ENCODE peak calls at places on chromosomes 2 and 18, in seven cellular contexts. M is sigmoid colon, L is K562, P is mammary epithelial cell, N is neural progenitor cell, C is astrocyte, F is heart right ventricle. E is an unnamed sample.

GRCh38 chr2:79935771-79936657 is 368.5 kb downstream of the LRRTM1 start:
- DNase-seq in M (no peak), N (peak; percentile 79), C (peak; percentile 40), F (no peak), L (peak; percentile 19), P (peak; percentile 23), E (peak; percentile 48)

GRCh38 chr18:13868501-13869271 is 44.7 kb downstream of the MC5R start:
- DNase-seq in F (no peak), P (no peak), N (peak; percentile 43), M (no peak), C (no peak), L (no peak), E (no peak)

GRCh38 chr2:128308889-128309288 is 9.8 kb downstream of the HS6ST1 start:
- DNase-seq in M (no peak), N (no peak), C (no peak), P (no peak), L (no peak), F (no peak), E (no peak)

GRCh38 chr2:127623388-127624320 is 22.3 kb upstream of the GPR17 start:
- DNase-seq in M (peak; percentile 64), N (no peak), L (no peak), F (no peak), C (peak; percentile 59), P (no peak), E (no peak)

GRCh38 chr2:133972786-133973185 is 281.1 kb upstream of the MGAT5 start:
- DNase-seq in P (no peak), N (no peak), F (no peak), M (no peak), C (peak; percentile 40), L (no peak), E (no peak)

GRCh38 chr2:190627881-190628412 is 20.9 kb upstream of the NAB1 start:
- DNase-seq in L (no peak), F (peak; percentile 62), P (no peak), M (no peak), N (peak; percentile 46), C (peak; percentile 12), E (no peak)

GRCh38 chr2:32009479-32010256 is 1.1 kb downstream of the MEMO1 start:
- DNase-seq in M (peak; percentile 73), F (peak; percentile 46), N (peak; percentile 64), P (peak; percentile 21), L (peak; percentile 68), C (no peak), E (no peak)

GRCh38 chr2:128421286-128421685 is 102.6 kb upstream of the HS6ST1 start:
- DNase-seq in N (no peak), M (no peak), C (no peak), F (no peak), L (no peak), P (no peak), E (no peak)

GRCh38 chr18:7682334-7682733 is 115.2 kb downstream of the PTPRM start:
- DNase-seq in P (no peak), F (no peak), C (no peak), N (no peak), M (no peak), L (no peak), E (no peak)

GRCh38 chr2:237932731-237933131 is 34.1 kb upstream of the UBE2F start:
- DNase-seq in P (peak; percentile 18), N (no peak), C (peak; percentile 78), M (no peak), F (no peak), L (no peak), E (no peak)

GRCh38 chr18:57434536-57435494 is at the start of gene ONECUT2:
- DNase-seq in M (peak; percentile 86), F (peak; percentile 90), P (peak; percentile 91), L (peak; percentile 93), N (peak; percentile 99), C (peak; percentile 70), E (no peak)

DNA sequence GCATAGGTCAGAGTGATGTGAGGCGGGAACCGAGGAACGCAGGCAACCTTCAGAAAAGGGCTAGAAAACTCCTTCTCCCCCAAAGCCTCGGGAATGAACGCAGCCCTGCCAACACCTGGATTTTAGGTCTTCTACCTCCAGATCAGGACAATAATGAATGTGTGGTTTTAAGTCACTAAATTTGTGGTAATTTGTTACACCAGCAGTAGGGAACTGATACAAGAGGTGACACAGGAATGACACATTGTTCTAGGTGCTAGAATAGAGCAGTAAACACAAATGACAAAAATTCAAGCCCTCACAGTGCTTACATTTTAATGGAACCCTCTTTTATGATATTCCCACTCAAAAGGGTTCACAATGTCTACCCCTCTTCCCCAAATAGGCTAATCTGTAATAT is 39.2 kb upstream of the EML4 start:
- DNase-seq in N (no peak), M (no peak), F (no peak), C (no peak), P (no peak), L (no peak), E (no peak)
- H3K4me1 ChIP-seq in N (peaks cover 26% of the 10 kb centered on the region), M (no peaks in the 10 kb centered on the region), F (peaks cover 27% of the 10 kb centered on the region), C (peaks cover 26% of the 10 kb centered on the region), P (peaks cover 50% of the 10 kb centered on the region), L (peaks cover 16% of the 10 kb centered on the region), E (peaks cover 2% of the 10 kb centered on the region)

DNA sequence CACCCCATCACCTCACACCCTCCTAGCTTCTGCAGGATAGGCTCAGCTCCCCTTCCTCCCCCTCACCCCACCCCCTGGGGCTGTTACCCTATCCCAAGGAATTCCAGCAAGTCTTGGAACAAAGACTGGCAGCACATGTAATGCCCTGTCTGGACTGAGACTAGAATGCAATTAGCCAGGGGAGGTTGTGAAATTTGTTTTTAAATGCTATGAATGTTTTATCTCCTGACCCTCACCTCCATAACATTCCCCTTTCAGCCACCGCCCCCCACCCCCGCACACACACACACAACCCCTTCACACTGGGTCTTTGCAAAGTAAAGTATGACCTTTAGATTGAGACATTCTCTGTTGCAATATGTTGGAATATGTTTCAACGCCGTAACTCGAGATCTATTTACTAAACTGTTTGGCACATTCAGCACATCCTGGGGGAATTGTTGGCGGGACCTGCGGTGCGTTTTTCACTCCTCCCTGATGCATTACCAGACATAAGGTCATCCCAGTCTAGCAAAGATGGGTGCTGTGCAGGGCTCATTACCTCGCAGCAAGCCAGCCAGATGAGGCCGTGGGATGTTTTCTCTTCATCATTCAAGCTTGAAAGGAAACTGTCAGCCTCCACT is 290.7 kb upstream of the SLC14A2 start:
- DNase-seq in P (no peak), C (peak; percentile 80), L (no peak), N (peak; percentile 65), M (peak; percentile 84), F (peak; percentile 48), E (no peak)
- H3K27me3 ChIP-seq in P (no peaks in the 10 kb centered on the region), C (no peaks in the 10 kb centered on the region), L (no peaks in the 10 kb centered on the region), N (no peaks in the 10 kb centered on the region), M (no peaks in the 10 kb centered on the region), F (no peaks in the 10 kb centered on the region), E (no peaks in the 10 kb centered on the region)

GRCh38 chr2:239109916-239110545 is 262.1 kb downstream of the TWIST2 start:
- DNase-seq in N (no peak), L (no peak), M (no peak), F (no peak), C (no peak), P (no peak), E (no peak)
- H3K4me1 ChIP-seq in N (no peaks in the 10 kb centered on the region), L (peaks cover 6% of the 10 kb centered on the region), M (no peaks in the 10 kb centered on the region), F (peaks cover 24% of the 10 kb centered on the region), C (peaks cover 4% of the 10 kb centered on the region), P (peaks cover 4% of the 10 kb centered on the region), E (no peaks in the 10 kb centered on the region)

GRCh38 chr18:59267511-59268126 is 5.6 kb downstream of the RAX start:
- DNase-seq in P (peak; percentile 26), N (peak; percentile 59), M (no peak), C (no peak), F (no peak), L (no peak), E (no peak)

GRCh38 chr18:59269563-59270214 is 3.6 kb downstream of the RAX start:
- DNase-seq in F (no peak), M (no peak), N (no peak), P (no peak), L (no peak), C (no peak), E (no peak)

GRCh38 chr18:59266876-59267510 is 6.3 kb downstream of the RAX start:
- DNase-seq in N (no peak), F (no peak), C (no peak), P (no peak), L (no peak), M (no peak), E (no peak)

GRCh38 chr18:59268722-59269562 is 4.3 kb downstream of the RAX start:
- DNase-seq in N (peak; percentile 91), P (no peak), C (no peak), M (no peak), L (peak; percentile 37), F (peak; percentile 35), E (no peak)

GRCh38 chr18:59268127-59268721 is 5.0 kb downstream of the RAX start:
- DNase-seq in L (no peak), M (no peak), N (peak; percentile 20), C (no peak), F (no peak), P (no peak), E (no peak)
- H3K27me3 ChIP-seq in L (peaks cover 5% of the 10 kb centered on the region), M (peaks cover 93% of the 10 kb centered on the region), N (peaks cover 99% of the 10 kb centered on the region), C (peaks cover 95% of the 10 kb centered on the region), F (peaks cover 98% of the 10 kb centered on the region), P (peaks cover 89% of the 10 kb centered on the region), E (peaks cover 86% of the 10 kb centered on the region)

DNA sequence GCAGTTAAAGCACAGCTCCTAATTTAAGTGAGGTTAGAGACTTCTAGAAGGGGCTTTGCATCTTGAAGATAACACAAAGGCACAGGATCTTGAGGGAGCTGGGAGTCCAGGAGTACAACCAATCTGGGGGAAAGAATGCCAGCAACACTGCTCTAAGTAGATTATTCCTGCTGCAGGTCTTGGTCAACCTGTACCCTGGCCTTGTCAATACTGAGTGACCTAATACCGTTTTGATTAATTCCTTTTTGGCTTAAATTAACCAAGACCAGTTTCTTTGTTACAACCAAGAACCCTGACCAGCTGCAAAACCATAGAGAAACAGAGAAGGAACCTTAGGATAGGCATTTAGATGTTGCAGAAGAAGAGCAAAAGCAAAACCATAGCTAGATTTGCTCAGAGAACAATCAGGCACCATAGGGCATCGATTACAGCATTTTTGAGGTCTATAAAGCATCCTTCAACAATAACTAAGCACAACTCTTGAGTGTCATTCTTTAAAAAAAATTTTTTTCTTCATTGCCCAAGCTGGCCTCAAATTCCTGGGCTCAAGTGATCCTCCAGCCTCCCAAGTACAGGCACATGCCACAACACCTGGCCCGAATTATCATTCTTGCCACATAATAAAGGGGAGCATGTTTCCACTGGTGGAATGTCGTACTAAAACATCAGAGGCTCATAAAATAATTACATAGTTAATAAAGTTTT is 6.3 kb downstream of the STARD7 start:
- DNase-seq in L (no peak), N (no peak), F (no peak), M (no peak), P (no peak), C (peak; percentile 18), E (no peak)
- H3K4me1 ChIP-seq in L (peaks cover 15% of the 10 kb centered on the region), N (peaks cover 26% of the 10 kb centered on the region), F (peaks cover 71% of the 10 kb centered on the region), M (no peaks in the 10 kb centered on the region), P (peaks cover 51% of the 10 kb centered on the region), C (peaks cover 19% of the 10 kb centered on the region), E (no peaks in the 10 kb centered on the region)

GRCh38 chr2:26846334-26846863 is 1.5 kb upstream of the DPYSL5 start:
- DNase-seq in F (peak; percentile 72), C (peak; percentile 31), N (peak; percentile 95), L (peak; percentile 64), P (peak; percentile 52), M (peak; percentile 82), E (no peak)

GRCh38 chr2:26846881-26847662 is 860 bp upstream of the DPYSL5 start:
- DNase-seq in P (no peak), M (no peak), N (peak; percentile 63), C (no peak), F (peak; percentile 11), L (no peak), E (no peak)

GRCh38 chr2:26849056-26850001 is 1.4 kb downstream of the DPYSL5 start:
- DNase-seq in P (no peak), L (peak; percentile 28), N (peak; percentile 88), M (no peak), F (no peak), C (no peak), E (no peak)

GRCh38 chr2:26848336-26849055 is 564 bp downstream of the DPYSL5 start:
- DNase-seq in P (peak; percentile 2), N (peak; percentile 81), F (peak; percentile 23), C (no peak), L (peak; percentile 27), M (no peak), E (no peak)

GRCh38 chr2:26847663-26848335 is at the start of gene DPYSL5:
- DNase-seq in P (no peak), N (peak; percentile 98), M (no peak), C (no peak), L (peak; percentile 91), F (peak; percentile 16), E (no peak)
- H3K27me3 ChIP-seq in P (peaks cover 40% of the 10 kb centered on the region), N (peaks cover 46% of the 10 kb centered on the region), M (peaks cover 84% of the 10 kb centered on the region), C (peaks cover 66% of the 10 kb centered on the region), L (peaks cover 49% of the 10 kb centered on the region), F (peaks cover 77% of the 10 kb centered on the region), E (peaks cover 38% of the 10 kb centered on the region)